ENCODE peak calls at places on chromosomes 12 and 14, in eight cellular contexts. One of them, this sample, is unnamed.

GRCh38 chr14:56491299-56492285 is 88.0 kb upstream of the TMEM260 start:
- DNase-seq in NCI-H510A treated with DMSO at 0.1 percent for 48 hours: peak; percentile 77
- DNase-seq in iris pigment epithelial cell: peak; percentile 49
- DNase-seq in NCI-H226: peak; percentile 29
- DNase-seq in fibroblast of lung: peak; percentile 53
- DNase-seq in NCI-H1092: peak; percentile 56
- DNase-seq in NB4: peak; percentile 57
- DNase-seq in Calu3: peak; percentile 41
- DNase-seq in this sample: peak; percentile 13

GRCh38 chr12:90301095-90301494 is 592.5 kb upstream of the ATP2B1 start:
- DNase-seq in NB4: no peak
- DNase-seq in fibroblast of lung: no peak
- DNase-seq in iris pigment epithelial cell: no peak
- DNase-seq in NCI-H1092: no peak
- DNase-seq in NCI-H510A treated with DMSO at 0.1 percent for 48 hours: no peak
- DNase-seq in Calu3: no peak
- DNase-seq in NCI-H226: no peak
- DNase-seq in this sample: no peak

GRCh38 chr14:56474419-56475022 is 105.1 kb upstream of the TMEM260 start:
- DNase-seq in NB4: peak; percentile 50
- DNase-seq in NCI-H510A treated with DMSO at 0.1 percent for 48 hours: peak; percentile 49
- DNase-seq in Calu3: peak; percentile 20
- DNase-seq in iris pigment epithelial cell: peak; percentile 28
- DNase-seq in fibroblast of lung: peak; percentile 59
- DNase-seq in NCI-H1092: peak; percentile 56
- DNase-seq in NCI-H226: no peak
- DNase-seq in this sample: peak; percentile 51

GRCh38 chr12:94151577-94151976 is 3.2 kb downstream of the PLXNC1 start:
- DNase-seq in NB4: no peak
- DNase-seq in Calu3: no peak
- DNase-seq in NCI-H226: no peak
- DNase-seq in iris pigment epithelial cell: no peak
- DNase-seq in NCI-H1092: peak; percentile 4
- DNase-seq in NCI-H510A treated with DMSO at 0.1 percent for 48 hours: no peak
- DNase-seq in fibroblast of lung: no peak
- DNase-seq in this sample: no peak

GRCh38 chr12:19404232-19404880 is 34.9 kb upstream of the AEBP2 start:
- DNase-seq in NB4: no peak
- DNase-seq in NCI-H226: no peak
- DNase-seq in iris pigment epithelial cell: no peak
- DNase-seq in Calu3: no peak
- DNase-seq in NCI-H1092: no peak
- DNase-seq in NCI-H510A treated with DMSO at 0.1 percent for 48 hours: no peak
- DNase-seq in fibroblast of lung: no peak
- DNase-seq in this sample: no peak

GRCh38 chr14:35480119-35480769 is 53.7 kb upstream of the INSM2 start:
- DNase-seq in NCI-H226: peak; percentile 9
- DNase-seq in Calu3: no peak
- DNase-seq in NCI-H1092: no peak
- DNase-seq in NCI-H510A treated with DMSO at 0.1 percent for 48 hours: no peak
- DNase-seq in fibroblast of lung: peak; percentile 1
- DNase-seq in NB4: no peak
- DNase-seq in iris pigment epithelial cell: peak; percentile 32
- DNase-seq in this sample: no peak

GRCh38 chr12:3119192-3119744 is 42.1 kb downstream of the TSPAN9 start:
- DNase-seq in NB4: no peak
- DNase-seq in NCI-H510A treated with DMSO at 0.1 percent for 48 hours: no peak
- DNase-seq in iris pigment epithelial cell: peak; percentile 54
- DNase-seq in fibroblast of lung: no peak
- DNase-seq in NCI-H1092: no peak
- DNase-seq in NCI-H226: no peak
- DNase-seq in Calu3: no peak
- DNase-seq in this sample: no peak

GRCh38 chr14:102525213-102526143 is 15.9 kb upstream of the ANKRD9 start:
- DNase-seq in fibroblast of lung: peak; percentile 76
- DNase-seq in iris pigment epithelial cell: peak; percentile 67
- DNase-seq in Calu3: peak; percentile 52
- DNase-seq in NCI-H1092: peak; percentile 21
- DNase-seq in NB4: peak; percentile 70
- DNase-seq in NCI-H510A treated with DMSO at 0.1 percent for 48 hours: peak; percentile 61
- DNase-seq in NCI-H226: peak; percentile 66
- DNase-seq in this sample: peak; percentile 39

GRCh38 chr12:76035045-76035444 is 3.5 kb upstream of the PHLDA1 start:
- DNase-seq in NB4: no peak
- DNase-seq in NCI-H510A treated with DMSO at 0.1 percent for 48 hours: no peak
- DNase-seq in iris pigment epithelial cell: no peak
- DNase-seq in NCI-H226: no peak
- DNase-seq in NCI-H1092: no peak
- DNase-seq in Calu3: no peak
- DNase-seq in fibroblast of lung: no peak
- DNase-seq in this sample: no peak

GRCh38 chr12:46160081-46160980 is 108.5 kb downstream of the SLC38A1 start:
- DNase-seq in NB4: no peak
- DNase-seq in iris pigment epithelial cell: peak; percentile 46
- DNase-seq in NCI-H1092: peak; percentile 51
- DNase-seq in Calu3: no peak
- DNase-seq in NCI-H226: peak; percentile 24
- DNase-seq in fibroblast of lung: peak; percentile 69
- DNase-seq in NCI-H510A treated with DMSO at 0.1 percent for 48 hours: peak; percentile 17
- DNase-seq in this sample: no peak

GRCh38 chr12:79522657-79523386 is 167.9 kb downstream of the PAWR start:
- DNase-seq in NCI-H1092: no peak
- DNase-seq in NCI-H510A treated with DMSO at 0.1 percent for 48 hours: no peak
- DNase-seq in iris pigment epithelial cell: no peak
- DNase-seq in Calu3: no peak
- DNase-seq in fibroblast of lung: no peak
- DNase-seq in NCI-H226: no peak
- DNase-seq in NB4: no peak
- DNase-seq in this sample: no peak

GRCh38 chr12:3492868-3493224 is 1.8 kb downstream of the PRMT8 start:
- DNase-seq in Calu3: no peak
- DNase-seq in NB4: no peak
- DNase-seq in NCI-H510A treated with DMSO at 0.1 percent for 48 hours: peak; percentile 44
- DNase-seq in NCI-H226: no peak
- DNase-seq in iris pigment epithelial cell: no peak
- DNase-seq in NCI-H1092: no peak
- DNase-seq in fibroblast of lung: no peak
- DNase-seq in this sample: no peak

GRCh38 chr12:130074661-130075406 is 87.4 kb upstream of the FZD10 start:
- DNase-seq in iris pigment epithelial cell: no peak
- DNase-seq in fibroblast of lung: no peak
- DNase-seq in Calu3: no peak
- DNase-seq in NCI-H510A treated with DMSO at 0.1 percent for 48 hours: no peak
- DNase-seq in NB4: no peak
- DNase-seq in NCI-H226: no peak
- DNase-seq in NCI-H1092: no peak
- DNase-seq in this sample: no peak

GRCh38 chr12:50505386-50505827 is 622 bp downstream of the DIP2B start:
- DNase-seq in NCI-H226: peak; percentile 7
- DNase-seq in NCI-H510A treated with DMSO at 0.1 percent for 48 hours: no peak
- DNase-seq in fibroblast of lung: peak; percentile 19
- DNase-seq in NB4: peak; percentile 60
- DNase-seq in NCI-H1092: no peak
- DNase-seq in iris pigment epithelial cell: no peak
- DNase-seq in Calu3: peak; percentile 16
- DNase-seq in this sample: no peak

GRCh38 chr12:25045869-25046268 is 97.0 kb upstream of the BCAT1 start:
- DNase-seq in iris pigment epithelial cell: no peak
- DNase-seq in NCI-H1092: no peak
- DNase-seq in NCI-H226: no peak
- DNase-seq in fibroblast of lung: no peak
- DNase-seq in NB4: no peak
- DNase-seq in NCI-H510A treated with DMSO at 0.1 percent for 48 hours: no peak
- DNase-seq in Calu3: no peak
- DNase-seq in this sample: no peak

GRCh38 chr14:88592016-88592415 is 29.2 kb downstream of the ZC3H14 start:
- DNase-seq in NCI-H226: no peak
- DNase-seq in fibroblast of lung: peak; percentile 9
- DNase-seq in iris pigment epithelial cell: no peak
- DNase-seq in Calu3: no peak
- DNase-seq in NCI-H510A treated with DMSO at 0.1 percent for 48 hours: no peak
- DNase-seq in NCI-H1092: no peak
- DNase-seq in NB4: no peak
- DNase-seq in this sample: no peak

GRCh38 chr12:105977256-105978051 is 161.3 kb downstream of the NUAK1 start:
- DNase-seq in fibroblast of lung: peak; percentile 90
- DNase-seq in NB4: no peak
- DNase-seq in NCI-H1092: no peak
- DNase-seq in Calu3: no peak
- DNase-seq in NCI-H226: no peak
- DNase-seq in iris pigment epithelial cell: peak; percentile 97
- DNase-seq in NCI-H510A treated with DMSO at 0.1 percent for 48 hours: no peak
- DNase-seq in this sample: no peak

GRCh38 chr12:4766445-4766844 is 46.2 kb downstream of the GALNT8 start:
- DNase-seq in NCI-H226: no peak
- DNase-seq in NB4: no peak
- DNase-seq in NCI-H1092: no peak
- DNase-seq in iris pigment epithelial cell: no peak
- DNase-seq in Calu3: no peak
- DNase-seq in fibroblast of lung: no peak
- DNase-seq in NCI-H510A treated with DMSO at 0.1 percent for 48 hours: no peak
- DNase-seq in this sample: no peak

GRCh38 chr12:65501093-65501621 is 222.7 kb downstream of the MSRB3 start:
- DNase-seq in NCI-H226: no peak
- DNase-seq in fibroblast of lung: peak; percentile 63
- DNase-seq in NCI-H1092: no peak
- DNase-seq in NB4: no peak
- DNase-seq in Calu3: no peak
- DNase-seq in iris pigment epithelial cell: no peak
- DNase-seq in NCI-H510A treated with DMSO at 0.1 percent for 48 hours: no peak
- DNase-seq in this sample: no peak

GRCh38 chr12:1171657-1172056 is 180.6 kb downstream of the ERC1 start:
- DNase-seq in NB4: no peak
- DNase-seq in NCI-H510A treated with DMSO at 0.1 percent for 48 hours: peak; percentile 62
- DNase-seq in Calu3: peak; percentile 2
- DNase-seq in fibroblast of lung: no peak
- DNase-seq in NCI-H226: no peak
- DNase-seq in iris pigment epithelial cell: peak; percentile 40
- DNase-seq in NCI-H1092: peak; percentile 75
- DNase-seq in this sample: no peak

GRCh38 chr14:63499701-63500250 is 43.4 kb downstream of the PPP2R5E start:
- DNase-seq in NCI-H510A treated with DMSO at 0.1 percent for 48 hours: no peak
- DNase-seq in NB4: no peak
- DNase-seq in NCI-H1092: no peak
- DNase-seq in Calu3: no peak
- DNase-seq in fibroblast of lung: peak; percentile 86
- DNase-seq in NCI-H226: peak; percentile 39
- DNase-seq in iris pigment epithelial cell: peak; percentile 61
- DNase-seq in this sample: no peak

GRCh38 chr14:68734231-68734732 is 58.6 kb downstream of the ZFP36L1 start:
- DNase-seq in NB4: peak; percentile 77
- DNase-seq in NCI-H1092: no peak
- DNase-seq in NCI-H226: no peak
- DNase-seq in Calu3: no peak
- DNase-seq in fibroblast of lung: no peak
- DNase-seq in iris pigment epithelial cell: peak; percentile 37
- DNase-seq in NCI-H510A treated with DMSO at 0.1 percent for 48 hours: no peak
- DNase-seq in this sample: peak; percentile 31

GRCh38 chr14:57058319-57058718 is 210.4 kb downstream of the EXOC5 start:
- DNase-seq in NCI-H1092: no peak
- DNase-seq in fibroblast of lung: no peak
- DNase-seq in NB4: no peak
- DNase-seq in NCI-H226: no peak
- DNase-seq in NCI-H510A treated with DMSO at 0.1 percent for 48 hours: peak; percentile 86
- DNase-seq in iris pigment epithelial cell: no peak
- DNase-seq in Calu3: no peak
- DNase-seq in this sample: no peak

GRCh38 chr12:47744005-47744651 is 14.6 kb downstream of the RAPGEF3 start:
- DNase-seq in iris pigment epithelial cell: no peak
- DNase-seq in NCI-H1092: peak; percentile 28
- DNase-seq in Calu3: peak; percentile 78
- DNase-seq in NCI-H226: no peak
- DNase-seq in NCI-H510A treated with DMSO at 0.1 percent for 48 hours: peak; percentile 72
- DNase-seq in NB4: no peak
- DNase-seq in fibroblast of lung: no peak
- DNase-seq in this sample: no peak

GRCh38 chr14:54566410-54567223 is at the start of gene SAMD4A:
- DNase-seq in iris pigment epithelial cell: peak; percentile 91
- DNase-seq in NCI-H510A treated with DMSO at 0.1 percent for 48 hours: peak; percentile 30
- DNase-seq in NCI-H226: peak; percentile 79
- DNase-seq in NCI-H1092: peak; percentile 38
- DNase-seq in fibroblast of lung: peak; percentile 90
- DNase-seq in Calu3: peak; percentile 72
- DNase-seq in NB4: peak; percentile 68
- DNase-seq in this sample: no peak

GRCh38 chr14:33369972-33370371 is 431.3 kb downstream of the NPAS3 start:
- DNase-seq in NCI-H510A treated with DMSO at 0.1 percent for 48 hours: no peak
- DNase-seq in NB4: no peak
- DNase-seq in fibroblast of lung: no peak
- DNase-seq in NCI-H1092: no peak
- DNase-seq in Calu3: no peak
- DNase-seq in NCI-H226: no peak
- DNase-seq in iris pigment epithelial cell: no peak
- DNase-seq in this sample: no peak

GRCh38 chr12:125434936-125435443 is 369.8 kb downstream of the AACS start:
- DNase-seq in NB4: no peak
- DNase-seq in fibroblast of lung: no peak
- DNase-seq in NCI-H226: no peak
- DNase-seq in Calu3: no peak
- DNase-seq in NCI-H1092: no peak
- DNase-seq in NCI-H510A treated with DMSO at 0.1 percent for 48 hours: no peak
- DNase-seq in iris pigment epithelial cell: no peak
- DNase-seq in this sample: no peak

GRCh38 chr12:38956337-38956736 is 50.9 kb upstream of the CPNE8 start:
- DNase-seq in iris pigment epithelial cell: peak; percentile 30
- DNase-seq in NCI-H226: peak; percentile 81
- DNase-seq in NB4: no peak
- DNase-seq in NCI-H1092: no peak
- DNase-seq in NCI-H510A treated with DMSO at 0.1 percent for 48 hours: no peak
- DNase-seq in fibroblast of lung: no peak
- DNase-seq in Calu3: no peak
- DNase-seq in this sample: no peak

GRCh38 chr14:20489093-20489994 is 16.0 kb upstream of the RNASE10 start:
- DNase-seq in Calu3: no peak
- DNase-seq in NCI-H1092: no peak
- DNase-seq in fibroblast of lung: no peak
- DNase-seq in iris pigment epithelial cell: no peak
- DNase-seq in NB4: peak; percentile 98
- DNase-seq in NCI-H226: peak; percentile 10
- DNase-seq in NCI-H510A treated with DMSO at 0.1 percent for 48 hours: no peak
- DNase-seq in this sample: peak; percentile 72

GRCh38 chr14:53214384-53214783 is 61.3 kb upstream of the DDHD1 start:
- DNase-seq in NCI-H1092: no peak
- DNase-seq in Calu3: no peak
- DNase-seq in NB4: no peak
- DNase-seq in NCI-H510A treated with DMSO at 0.1 percent for 48 hours: no peak
- DNase-seq in iris pigment epithelial cell: no peak
- DNase-seq in NCI-H226: no peak
- DNase-seq in fibroblast of lung: no peak
- DNase-seq in this sample: no peak

GRCh38 chr14:72169521-72169920 is 237.3 kb downstream of the RGS6 start:
- DNase-seq in NCI-H510A treated with DMSO at 0.1 percent for 48 hours: no peak
- DNase-seq in NB4: no peak
- DNase-seq in fibroblast of lung: no peak
- DNase-seq in NCI-H226: no peak
- DNase-seq in NCI-H1092: no peak
- DNase-seq in Calu3: peak; percentile 4
- DNase-seq in iris pigment epithelial cell: no peak
- DNase-seq in this sample: no peak

GRCh38 chr14:70622111-70622712 is 19.5 kb upstream of the TTC9 start:
- DNase-seq in NCI-H510A treated with DMSO at 0.1 percent for 48 hours: peak; percentile 62
- DNase-seq in NB4: peak; percentile 33
- DNase-seq in Calu3: peak; percentile 67
- DNase-seq in NCI-H1092: peak; percentile 10
- DNase-seq in NCI-H226: peak; percentile 15
- DNase-seq in iris pigment epithelial cell: peak; percentile 47
- DNase-seq in fibroblast of lung: peak; percentile 12
- DNase-seq in this sample: peak; percentile 61

GRCh38 chr14:55580401-55581010 is 499 bp downstream of the KTN1 start:
- DNase-seq in NCI-H510A treated with DMSO at 0.1 percent for 48 hours: no peak
- DNase-seq in NCI-H226: no peak
- DNase-seq in Calu3: peak; percentile 40
- DNase-seq in iris pigment epithelial cell: no peak
- DNase-seq in NCI-H1092: peak; percentile 8
- DNase-seq in NB4: peak; percentile 66
- DNase-seq in fibroblast of lung: no peak
- DNase-seq in this sample: peak; percentile 21

GRCh38 chr12:51343201-51343600 is 3.3 kb downstream of the CELA1 start:
- DNase-seq in NB4: no peak
- DNase-seq in Calu3: no peak
- DNase-seq in iris pigment epithelial cell: no peak
- DNase-seq in NCI-H1092: no peak
- DNase-seq in NCI-H226: no peak
- DNase-seq in fibroblast of lung: no peak
- DNase-seq in NCI-H510A treated with DMSO at 0.1 percent for 48 hours: no peak
- DNase-seq in this sample: no peak

This sample was measured in AML-193.